ENCODE peak calls at places on chromosomes 6 and 20, in nine cellular contexts. L, N, Z, W, I, E, B, A and K are unnamed samples.

GRCh38 chr20:50475879-50476292 is 34.3 kb upstream of the PTPN1 start:
- DNase-seq in L (no peak), N (no peak), Z (no peak), W (no peak), I (no peak), E (no peak), B (no peak), A (no peak), K (no peak)

GRCh38 chr6:166381733-166382499 is 824 bp downstream of the MPC1 start:
- DNase-seq in L (peak), N (peak), Z (no peak), W (peak), I (peak), E (no peak), B (peak), A (peak), K (no peak)

GRCh38 chr20:64030371-64031134 is 5.4 kb upstream of the C20orf204 start:
- DNase-seq in L (no peak), N (no peak), Z (no peak), W (no peak), I (no peak), E (no peak), B (no peak), A (no peak), K (peak)

GRCh38 chr6:107657755-107658461 is 166.2 kb downstream of the SCML4 start:
- DNase-seq in L (no peak), N (no peak), Z (no peak), W (peak), I (peak), E (no peak), B (peak), A (peak), K (no peak)

GRCh38 chr20:219290-220115 is 7.6 kb upstream of the DEFB129 start:
- DNase-seq in L (peak), N (peak), Z (no peak), W (peak), I (no peak), E (no peak), B (no peak), A (peak), K (no peak)

GRCh38 chr6:47595785-47596184 is 102.6 kb upstream of the ADGRF4 start:
- DNase-seq in L (no peak), N (peak), Z (no peak), W (no peak), I (no peak), E (no peak), B (no peak), A (no peak), K (no peak)

GRCh38 chr6:22754111-22754510 is 184.7 kb downstream of the HDGFL1 start:
- DNase-seq in L (no peak), N (no peak), Z (no peak), W (no peak), I (no peak), E (no peak), B (no peak), A (peak), K (no peak)

GRCh38 chr6:116328528-116328903 is 42.2 kb upstream of the DSE start:
- DNase-seq in L (no peak), N (no peak), Z (no peak), W (no peak), I (no peak), E (peak), B (no peak), A (no peak), K (no peak)

GRCh38 chr6:166950443-166950821 is 5.9 kb downstream of the RNASET2 start:
- DNase-seq in L (no peak), N (no peak), Z (no peak), W (no peak), I (peak), E (no peak), B (no peak), A (no peak), K (no peak)

GRCh38 chr6:33590531-33591198 is 10.6 kb upstream of the BAK1 start:
- DNase-seq in L (no peak), N (no peak), Z (no peak), W (no peak), I (no peak), E (no peak), B (no peak), A (no peak), K (no peak)

GRCh38 chr20:22312744-22313346 is 271.5 kb downstream of the FOXA2 start:
- DNase-seq in L (peak), N (no peak), Z (no peak), W (peak), I (no peak), E (peak), B (no peak), A (peak), K (no peak)

GRCh38 chr20:20831794-20832193 is 119.3 kb upstream of the RALGAPA2 start:
- DNase-seq in L (no peak), N (no peak), Z (no peak), W (no peak), I (no peak), E (no peak), B (no peak), A (no peak), K (no peak)

GRCh38 chr6:312704-313485 is 20.6 kb downstream of the DUSP22 start:
- DNase-seq in L (no peak), N (no peak), Z (no peak), W (peak), I (peak), E (no peak), B (no peak), A (no peak), K (no peak)

GRCh38 chr6:158707826-158708225 is 58.0 kb downstream of the SYTL3 start:
- DNase-seq in L (no peak), N (no peak), Z (no peak), W (no peak), I (peak), E (no peak), B (no peak), A (peak), K (no peak)